ENCODE peak calls at places on chromosomes 12 and 14, in four cellular contexts. One of them, this sample, is unnamed.

GRCh38 chr14:71130491-71131179 is 223.4 kb downstream of the PCNX1 start:
- DNase-seq in IMR-90: peak
- DNase-seq in mesendoderm: peak
- DNase-seq in H1: no peak
- DNase-seq in this sample: peak

GRCh38 chr14:105207460-105207901 is 26.4 kb upstream of the NUDT14 start:
- DNase-seq in H1: no peak
- DNase-seq in mesendoderm: peak
- DNase-seq in IMR-90: no peak
- DNase-seq in this sample: no peak

GRCh38 chr12:69388371-69388770 is 28.8 kb downstream of the YEATS4 start:
- DNase-seq in IMR-90: peak
- DNase-seq in H1: no peak
- DNase-seq in mesendoderm: no peak
- DNase-seq in this sample: no peak

GRCh38 chr12:7354521-7354920 is 50.6 kb downstream of the ACSM4 start:
- DNase-seq in H1: no peak
- DNase-seq in IMR-90: no peak
- DNase-seq in mesendoderm: no peak
- DNase-seq in this sample: no peak

GRCh38 chr12:69101505-69101904 is 137.9 kb upstream of the CPSF6 start:
- DNase-seq in IMR-90: no peak
- DNase-seq in H1: no peak
- DNase-seq in mesendoderm: no peak
- DNase-seq in this sample: no peak

GRCh38 chr12:25752910-25753309 is 199.8 kb upstream of the LMNTD1 start:
- DNase-seq in mesendoderm: no peak
- DNase-seq in IMR-90: no peak
- DNase-seq in H1: no peak
- DNase-seq in this sample: no peak

GRCh38 chr14:60590907-60591510 is 58.3 kb downstream of the SIX1 start:
- DNase-seq in mesendoderm: peak
- DNase-seq in IMR-90: peak
- DNase-seq in H1: no peak
- DNase-seq in this sample: no peak

GRCh38 chr12:46266869-46267617 is 1.8 kb downstream of the SLC38A1 start:
- DNase-seq in IMR-90: peak
- DNase-seq in mesendoderm: peak
- DNase-seq in H1: no peak
- DNase-seq in this sample: peak

GRCh38 chr12:104056419-104056972 is 6.5 kb upstream of the GLT8D2 start:
- DNase-seq in mesendoderm: no peak
- DNase-seq in H1: no peak
- DNase-seq in IMR-90: peak
- DNase-seq in this sample: no peak

GRCh38 chr12:124917135-124917840 is 2.8 kb upstream of the UBC start:
- DNase-seq in mesendoderm: peak
- DNase-seq in H1: peak
- DNase-seq in IMR-90: peak
- DNase-seq in this sample: peak

GRCh38 chr14:90797451-90797850 is 18.8 kb downstream of the TTC7B start:
- DNase-seq in mesendoderm: peak
- DNase-seq in H1: no peak
- DNase-seq in IMR-90: no peak
- DNase-seq in this sample: no peak

GRCh38 chr14:93930989-93931307 is 3.8 kb downstream of the FAM181A start:
- DNase-seq in H1: no peak
- DNase-seq in mesendoderm: no peak
- DNase-seq in IMR-90: no peak
- DNase-seq in this sample: no peak
- H3K18ac ChIP-seq in H1: no peak
- H3K18ac ChIP-seq in mesendoderm: no peak
- H3K18ac ChIP-seq in IMR-90: no peak
- H3K18ac ChIP-seq in this sample: no peak

DNA sequence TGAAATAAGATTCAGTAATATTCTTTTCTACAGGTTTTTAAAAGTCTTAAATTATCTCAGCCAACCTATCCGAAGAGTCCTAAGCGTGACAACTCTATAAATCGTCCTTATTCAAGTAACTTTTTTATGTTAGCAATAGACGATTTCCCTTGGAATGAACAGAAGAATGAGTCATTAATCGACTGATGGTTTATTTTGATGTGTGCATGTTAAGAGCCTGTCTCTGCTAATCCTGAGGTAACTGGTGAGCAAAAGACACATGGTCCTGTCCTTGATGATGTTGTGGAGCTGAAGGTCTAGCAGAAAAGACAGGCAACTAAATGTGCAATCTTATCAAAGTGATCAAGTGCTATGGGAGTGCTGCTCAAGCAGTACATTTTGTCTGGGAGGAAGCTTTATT is 80.4 kb downstream of the DAAM1 start:
- DNase-seq in IMR-90: peak
- DNase-seq in mesendoderm: no peak
- DNase-seq in H1: no peak
- DNase-seq in this sample: no peak
- H4K5ac ChIP-seq in IMR-90: no peak
- H4K5ac ChIP-seq in mesendoderm: no peak
- H4K5ac ChIP-seq in H1: no peak
- H4K5ac ChIP-seq in this sample: no peak

GRCh38 chr14:74527736-74528280 is 34.2 kb downstream of the ISCA2 start:
- DNase-seq in H1: no peak
- DNase-seq in IMR-90: no peak
- DNase-seq in mesendoderm: no peak
- DNase-seq in this sample: no peak

GRCh38 chr14:74524076-74524812 is 30.7 kb downstream of the ISCA2 start:
- DNase-seq in mesendoderm: no peak
- DNase-seq in H1: no peak
- DNase-seq in IMR-90: peak
- DNase-seq in this sample: no peak

GRCh38 chr14:74526854-74527585 is 33.5 kb downstream of the ISCA2 start:
- DNase-seq in H1: no peak
- DNase-seq in IMR-90: no peak
- DNase-seq in mesendoderm: no peak
- DNase-seq in this sample: peak

GRCh38 chr14:74524813-74525135 is 31.2 kb downstream of the ISCA2 start:
- DNase-seq in IMR-90: no peak
- DNase-seq in mesendoderm: no peak
- DNase-seq in H1: no peak
- DNase-seq in this sample: no peak

GRCh38 chr14:74525361-74525851 is 31.8 kb downstream of the ISCA2 start:
- DNase-seq in IMR-90: no peak
- DNase-seq in H1: no peak
- DNase-seq in mesendoderm: no peak
- DNase-seq in this sample: no peak
- H2BK15ac ChIP-seq in IMR-90: no peak
- H2BK15ac ChIP-seq in H1: no peak
- H2BK15ac ChIP-seq in mesendoderm: no peak
- H2BK15ac ChIP-seq in this sample: no peak

GRCh38 chr14:89248430-89249295 is 168.4 kb downstream of the FOXN3 start:
- DNase-seq in mesendoderm: peak
- DNase-seq in H1: no peak
- DNase-seq in IMR-90: no peak
- DNase-seq in this sample: no peak

GRCh38 chr14:89251066-89251465 is 166.0 kb downstream of the FOXN3 start:
- DNase-seq in IMR-90: peak
- DNase-seq in H1: no peak
- DNase-seq in mesendoderm: peak
- DNase-seq in this sample: peak

GRCh38 chr14:89249296-89249565 is 167.8 kb downstream of the FOXN3 start:
- DNase-seq in mesendoderm: peak
- DNase-seq in IMR-90: peak
- DNase-seq in H1: peak
- DNase-seq in this sample: peak

GRCh38 chr14:89247457-89248122 is 169.4 kb downstream of the FOXN3 start:
- DNase-seq in H1: no peak
- DNase-seq in IMR-90: no peak
- DNase-seq in mesendoderm: no peak
- DNase-seq in this sample: no peak

DNA sequence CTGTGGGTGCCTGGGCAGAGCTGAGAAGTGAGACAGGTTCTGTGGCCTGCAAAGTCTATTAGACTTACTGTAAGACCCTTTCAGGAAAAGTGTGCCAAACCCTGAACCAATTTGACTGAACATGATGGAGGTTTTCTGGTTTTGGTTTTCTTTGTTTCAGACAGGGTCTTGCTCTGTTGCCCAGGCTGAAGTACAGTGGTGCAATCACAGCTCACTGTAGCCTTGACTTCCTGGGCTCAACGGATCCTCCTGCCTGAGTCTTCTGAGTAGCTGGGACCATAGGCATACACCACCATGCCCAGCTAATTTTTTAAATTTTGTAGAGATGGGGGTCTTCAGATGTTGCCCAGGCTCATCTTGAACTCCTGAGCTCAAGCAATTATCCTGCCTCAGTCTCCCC is 167.1 kb downstream of the FOXN3 start:
- DNase-seq in H1: no peak
- DNase-seq in IMR-90: no peak
- DNase-seq in mesendoderm: no peak
- DNase-seq in this sample: no peak
- H3K18ac ChIP-seq in H1: no peak
- H3K18ac ChIP-seq in IMR-90: no peak
- H3K18ac ChIP-seq in mesendoderm: no peak
- H3K18ac ChIP-seq in this sample: no peak

This sample was measured in H9.